ENCODE peak calls at places on chromosomes 4 and X, in seven cellular contexts. J is ecto neural progenitor cell; S is stimulated activated CD8-positive, alpha-beta memory T cell treated with anti-CD3 and anti-CD28 coated beads, Interleukin-4, amount 100 ng/mL, for 1 hour; C is anterior cingulate cortex; Y is HT1080; Q is right cardiac atrium; U is naive thymus-derived CD4-positive, alpha-beta T cell. W is an unnamed sample.

GRCh38 chrX:109783712-109784109 is 50.7 kb upstream of the ACSL4 start:
- DNase-seq in S (no peak), Q (no peak), U (no peak), Y (no peak), J (no peak), C (no peak), W (no peak)

GRCh38 chrX:17247144-17247543 is 127.9 kb upstream of the NHS start:
- DNase-seq in U (no peak), J (no peak), S (no peak), Y (no peak), C (no peak), Q (no peak), W (no peak)

GRCh38 chr4:80112236-80112635 is 39.2 kb upstream of the ANTXR2 start:
- DNase-seq in S (no peak), J (no peak), Q (peak; percentile 44), Y (no peak), U (no peak), C (no peak), W (no peak)

GRCh38 chr4:54661686-54662085 is 3.9 kb downstream of the KIT start:
- DNase-seq in Y (peak; percentile 84), J (no peak), Q (no peak), C (no peak), S (no peak), U (no peak), W (no peak)

GRCh38 chrX:48025561-48025960 is 18.8 kb downstream of the SPACA5 start:
- DNase-seq in Q (peak; percentile 16), U (peak; percentile 17), J (no peak), S (no peak), Y (peak; percentile 30), C (peak; percentile 2), W (no peak)

GRCh38 chr4:101973331-101973730 is 182.8 kb downstream of the BANK1 start:
- DNase-seq in U (no peak), S (no peak), J (no peak), C (no peak), Q (no peak), Y (no peak), W (no peak)

GRCh38 chr4:53804719-53805118 is 213.4 kb upstream of the LNX1 start:
- DNase-seq in S (no peak), Y (peak; percentile 15), Q (peak; percentile 35), U (no peak), J (no peak), C (no peak), W (peak; percentile 8)

GRCh38 chr4:163330828-163331628 is 1.4 kb downstream of the NPY1R start:
- DNase-seq in Q (no peak), C (peak; percentile 1), S (no peak), U (no peak), Y (no peak), J (no peak), W (no peak)

GRCh38 chr4:88104902-88105610 is 53.4 kb downstream of the ABCG2 start:
- DNase-seq in J (no peak), Y (peak; percentile 82), S (no peak), Q (no peak), C (no peak), U (no peak), W (no peak)

GRCh38 chr4:94582517-94582916 is 130.8 kb downstream of the PDLIM5 start:
- DNase-seq in J (no peak), Q (no peak), S (no peak), Y (no peak), C (no peak), U (no peak), W (no peak)